ENCODE peak calls at places on chromosomes 3 and 15, in nine cellular contexts. H is upper lobe of right lung, D is aorta, X is lower lobe of right lung, T is thoracic aorta, Y is uterus, M is A549, O is cardiac muscle cell, Q is suprapubic skin. N is an unnamed sample. For H3K9me3, the result is how much of the 10 kb centered on the place peaks cover.

GRCh38 chr15:82040862-82041261 is 5.0 kb downstream of the MEX3B start:
- DNase-seq in H (no peak), D (no peak), X (no peak), T (no peak), Y (no peak), M (no peak), O (peak), Q (no peak), N (no peak)

GRCh38 chr3:154334973-154335420 is 10.7 kb upstream of the DHX36 start:
- DNase-seq in H (no peak), D (no peak), X (no peak), T (no peak), Y (no peak), M (peak), O (peak), Q (no peak), N (no peak)

GRCh38 chr15:29442532-29442931 is 172.9 kb upstream of the NSMCE3 start:
- DNase-seq in H (no peak), D (no peak), X (no peak), T (no peak), Y (no peak), M (no peak), O (no peak), Q (no peak), N (no peak)

GRCh38 chr3:143525408-143525807 is 322.9 kb downstream of the SLC9A9 start:
- DNase-seq in H (no peak), D (no peak), X (no peak), T (no peak), Y (no peak), M (no peak), O (no peak), Q (no peak), N (no peak)

GRCh38 chr3:186502138-186502941 is 41.8 kb downstream of the CRYGS start:
- DNase-seq in H (no peak), D (no peak), X (no peak), T (no peak), Y (no peak), M (no peak), O (peak), Q (peak), N (no peak)

GRCh38 chr15:64396790-64397189 is 9.2 kb downstream of the TRIP4 start:
- DNase-seq in H (no peak), D (no peak), X (no peak), T (no peak), Y (no peak), M (no peak), O (no peak), Q (no peak), N (no peak)

GRCh38 chr3:29901097-29901496 is 620.2 kb downstream of the RBMS3 start:
- DNase-seq in H (no peak), D (no peak), X (no peak), T (no peak), Y (no peak), M (no peak), O (no peak), Q (no peak), N (no peak)

GRCh38 chr3:113063126-113063894 is 72.5 kb downstream of the GTPBP8 start:
- DNase-seq in H (no peak), D (no peak), X (no peak), T (no peak), Y (no peak), M (no peak), O (no peak), Q (no peak), N (no peak)

GRCh38 chr3:16940769-16941683 is 56.3 kb downstream of the PLCL2 start:
- DNase-seq in H (no peak), D (no peak), X (no peak), T (no peak), Y (no peak), M (no peak), O (peak), Q (no peak), N (no peak)

GRCh38 chr3:29950232-29950631 is 656.2 kb upstream of the TGFBR2 start:
- DNase-seq in H (no peak), D (no peak), X (no peak), T (no peak), Y (no peak), M (no peak), O (no peak), Q (no peak), N (no peak)

GRCh38 chr3:191523099-191523498 is 62.1 kb downstream of the PYDC2 start:
- DNase-seq in H (no peak), D (no peak), X (no peak), T (no peak), Y (no peak), M (no peak), O (no peak), Q (no peak), N (no peak)

GRCh38 chr3:22729981-22730380 is 473.1 kb upstream of the UBE2E2 start:
- DNase-seq in H (no peak), D (no peak), X (no peak), T (no peak), Y (no peak), M (no peak), O (no peak), Q (no peak), N (no peak)

GRCh38 chr3:161108840-161109239 is 3.7 kb upstream of the B3GALNT1 start:
- DNase-seq in H (no peak), D (no peak), X (no peak), T (no peak), Y (no peak), M (no peak), O (no peak), Q (no peak), N (no peak)

GRCh38 chr15:69941931-69942471 is 155.7 kb downstream of the TLE3 start:
- DNase-seq in H (no peak), D (no peak), X (no peak), T (no peak), Y (no peak), M (no peak), O (no peak), Q (no peak), N (no peak)

GRCh38 chr3:39272191-39272590 is 7.6 kb downstream of the CX3CR1 start:
- DNase-seq in H (no peak), D (no peak), X (no peak), T (no peak), Y (no peak), M (no peak), O (no peak), Q (no peak), N (no peak)

GRCh38 chr3:197809356-197810020 is 18.4 kb downstream of the LRCH3 start:
- DNase-seq in H (no peak), D (no peak), X (no peak), T (no peak), Y (no peak), M (no peak), O (no peak), Q (no peak), N (no peak)

GRCh38 chr15:25245801-25246622 is 192.8 kb downstream of the UBE3A start:
- DNase-seq in H (peak), D (peak), X (peak), T (no peak), Y (peak), M (no peak), O (no peak), Q (peak), N (no peak)
- H3K9me3 ChIP-seq in H (under half), D (under half), X (under half), T (under half), Y (under half), M (under half), O (under half), Q (under half), N (under half)

DNA sequence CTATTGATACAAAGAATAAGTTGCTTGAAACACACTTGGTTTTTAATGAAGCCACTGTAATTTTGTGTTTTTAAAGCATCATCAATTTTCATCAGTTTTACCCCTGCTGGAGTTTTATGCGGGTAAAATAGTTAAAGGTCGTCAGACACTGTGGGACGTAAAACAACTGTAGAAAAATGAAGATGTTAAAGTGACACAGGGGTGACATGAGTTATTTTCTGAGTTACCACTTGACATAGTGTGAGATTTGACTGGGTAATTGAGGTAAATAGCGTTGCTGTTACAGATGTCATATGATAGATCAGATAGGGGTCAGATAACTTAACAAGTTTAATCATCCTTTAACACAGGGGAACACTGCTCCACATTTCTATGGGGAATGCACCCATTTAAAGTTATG is 297.6 kb downstream of the CHL1 start:
- DNase-seq in H (no peak), D (no peak), X (no peak), T (no peak), Y (no peak), M (no peak), O (no peak), Q (no peak), N (no peak)
- H3K9me3 ChIP-seq in H (under half), D (under half), X (under half), T (under half), Y (under half), M (under half), O (under half), Q (under half), N (under half)

GRCh38 chr15:59616390-59616789 is 4.8 kb downstream of the GCNT3 start:
- DNase-seq in H (no peak), D (no peak), X (no peak), T (no peak), Y (no peak), M (no peak), O (no peak), Q (no peak), N (no peak)
- H3K9me3 ChIP-seq in H (under half), D (under half), X (under half), T (under half), Y (under half), M (under half), O (under half), Q (under half), N (under half)

DNA sequence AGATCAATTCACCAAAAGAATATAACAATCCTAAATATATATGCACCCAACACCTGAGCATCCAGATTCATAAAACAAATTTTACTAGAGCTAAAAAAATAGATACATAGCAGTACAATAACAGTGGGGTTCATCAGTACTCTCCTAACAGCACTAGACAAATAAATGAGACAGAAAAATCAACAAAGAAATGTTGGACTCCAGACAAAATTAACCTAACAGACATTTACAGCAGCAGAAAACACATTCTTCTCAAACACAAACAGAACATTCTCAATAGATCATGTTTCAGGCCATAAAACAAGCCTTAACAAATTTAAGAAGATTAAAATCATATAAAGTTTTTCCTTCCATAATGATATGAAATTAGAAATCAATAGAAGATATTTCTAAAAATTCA is 124.8 kb upstream of the NECTIN3 start:
- DNase-seq in H (no peak), D (no peak), X (no peak), T (no peak), Y (no peak), M (no peak), O (no peak), Q (no peak), N (no peak)
- H3K9me3 ChIP-seq in H (under half), D (under half), X (under half), T (under half), Y (under half), M (under half), O (under half), Q (under half), N (under half)

GRCh38 chr15:84855032-84855645 is 29.3 kb upstream of the SLC28A1 start:
- DNase-seq in H (no peak), D (no peak), X (no peak), T (no peak), Y (no peak), M (no peak), O (no peak), Q (no peak), N (no peak)

GRCh38 chr15:84855765-84856164 is 28.7 kb upstream of the SLC28A1 start:
- DNase-seq in H (no peak), D (no peak), X (no peak), T (no peak), Y (no peak), M (no peak), O (no peak), Q (no peak), N (no peak)

GRCh38 chr15:84857418-84858004 is 27.0 kb upstream of the SLC28A1 start:
- DNase-seq in H (no peak), D (peak), X (no peak), T (no peak), Y (no peak), M (no peak), O (no peak), Q (no peak), N (no peak)

GRCh38 chr15:84858231-84858630 is 26.2 kb upstream of the SLC28A1 start:
- DNase-seq in H (no peak), D (peak), X (no peak), T (no peak), Y (no peak), M (no peak), O (no peak), Q (no peak), N (no peak)

DNA sequence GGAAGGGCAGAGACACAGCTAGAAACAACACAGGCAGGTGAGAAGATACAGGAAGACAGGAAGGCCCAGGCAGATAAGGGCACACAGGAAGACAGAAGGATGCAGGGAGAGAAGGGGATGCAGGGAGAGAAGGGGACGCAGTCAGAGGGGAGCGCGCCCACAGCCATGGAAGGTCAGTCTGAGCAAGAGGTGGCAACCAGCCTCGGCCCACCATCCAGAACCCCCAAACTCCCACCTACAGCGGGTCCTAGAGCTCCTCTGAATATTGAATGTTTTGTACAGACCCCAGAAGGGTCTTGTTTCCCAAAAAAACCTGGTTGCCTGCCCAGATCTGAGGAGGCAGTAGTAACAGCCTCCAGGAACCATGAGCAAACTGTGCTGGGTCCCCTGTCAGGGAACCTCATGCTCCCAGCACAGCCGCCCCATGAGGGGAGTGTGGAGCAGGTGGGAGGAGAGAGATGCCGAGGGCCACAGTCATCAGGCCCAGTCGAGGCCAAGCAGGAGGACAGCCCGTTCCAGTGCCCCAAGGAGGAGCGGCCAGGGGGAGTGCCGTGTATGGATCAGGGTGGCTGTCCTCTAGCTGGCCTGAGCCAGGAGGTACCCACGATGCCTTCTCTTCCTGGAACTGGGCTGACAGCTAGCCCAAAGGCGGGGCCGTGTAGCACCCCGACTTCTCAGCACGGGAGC is 27.6 kb upstream of the SLC28A1 start:
- DNase-seq in H (no peak), D (peak), X (no peak), T (no peak), Y (no peak), M (no peak), O (no peak), Q (no peak), N (no peak)
- H3K9me3 ChIP-seq in H (under half), D (under half), X (under half), T (under half), Y (under half), M (under half), O (under half), Q (under half), N (under half)

DNA sequence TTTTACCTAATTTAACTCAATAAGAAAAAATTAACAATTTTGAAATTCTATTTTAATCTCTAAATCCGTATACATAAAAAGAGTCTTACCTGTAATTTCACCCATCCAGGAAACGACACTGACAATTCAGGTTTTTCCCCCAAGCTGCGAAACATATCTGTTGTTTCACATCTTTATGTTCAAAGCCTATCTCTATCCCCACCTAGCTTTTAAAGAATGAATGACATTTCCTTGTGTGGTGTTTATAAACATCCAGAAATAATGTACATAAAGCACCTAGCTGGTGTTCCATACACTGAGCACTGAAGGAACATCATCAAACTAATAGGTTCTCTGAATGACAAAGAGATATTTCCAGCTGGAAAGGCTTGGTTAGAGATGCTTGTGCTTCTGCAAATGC is 867.8 kb downstream of the SQOR start:
- DNase-seq in H (no peak), D (no peak), X (no peak), T (no peak), Y (no peak), M (no peak), O (peak), Q (no peak), N (no peak)
- H3K9me3 ChIP-seq in H (under half), D (under half), X (under half), T (under half), Y (under half), M (under half), O (under half), Q (under half), N (under half)

DNA sequence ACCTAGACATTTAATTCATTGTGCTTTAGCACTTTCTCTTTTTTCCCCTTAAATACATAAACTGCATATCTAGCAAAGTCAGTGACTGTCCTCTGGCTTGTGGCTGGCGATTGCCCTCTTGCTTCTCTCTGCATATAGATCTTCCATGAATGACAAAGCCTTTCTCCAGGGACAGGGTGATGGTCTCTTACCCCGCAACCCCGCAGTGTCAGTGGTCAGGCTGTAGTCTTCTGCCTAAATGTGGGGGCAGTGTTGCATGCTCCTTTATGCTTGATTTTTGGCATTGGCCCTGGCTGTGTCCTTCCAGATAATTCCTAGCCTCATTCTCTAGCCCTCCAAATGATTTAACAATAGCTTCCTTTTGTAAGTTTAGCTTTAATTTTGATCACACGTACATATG is 407.8 kb downstream of the GABRB3 start:
- DNase-seq in H (no peak), D (no peak), X (no peak), T (no peak), Y (no peak), M (no peak), O (no peak), Q (no peak), N (no peak)
- H3K9me3 ChIP-seq in H (under half), D (under half), X (under half), T (under half), Y (under half), M (under half), O (under half), Q (under half), N (under half)

DNA sequence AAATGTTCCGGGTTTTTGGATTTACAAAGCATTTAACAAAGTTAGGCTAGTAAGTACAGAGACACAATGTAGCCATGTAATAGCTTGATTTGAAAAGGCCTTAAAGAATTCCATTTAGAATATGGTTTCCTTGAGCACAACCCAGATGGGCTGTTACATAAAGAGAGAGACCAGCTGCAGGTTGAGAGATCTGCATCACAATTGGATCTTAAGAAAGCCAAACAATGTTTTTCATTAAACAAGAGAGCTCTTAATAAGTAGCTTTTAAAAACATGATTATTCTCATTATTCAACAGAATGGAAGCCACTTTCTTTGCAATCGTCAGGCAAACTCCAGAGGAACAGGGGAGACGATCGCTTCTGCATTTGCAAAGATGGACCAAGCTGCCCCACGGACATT is 300.3 kb downstream of the OCA2 start:
- DNase-seq in H (no peak), D (no peak), X (no peak), T (no peak), Y (no peak), M (no peak), O (no peak), Q (no peak), N (no peak)
- H3K9me3 ChIP-seq in H (under half), D (under half), X (under half), T (under half), Y (under half), M (under half), O (under half), Q (under half), N (under half)

GRCh38 chr15:24898715-24899278 is 56.0 kb upstream of the SNRPN start:
- DNase-seq in H (no peak), D (no peak), X (no peak), T (no peak), Y (no peak), M (no peak), O (peak), Q (no peak), N (no peak)
- H3K9me3 ChIP-seq in H (under half), D (under half), X (under half), T (under half), Y (under half), M (under half), O (under half), Q (under half), N (under half)